ENCODE peak calls at places on chromosomes 2 and 18, in five cellular contexts. F, V, K, H and A are unnamed samples.

GRCh38 chr2:236210536-236210935 is 42.4 kb upstream of the GBX2 start:
- DNase-seq in F (no peak), V (no peak), K (no peak), H (no peak), A (no peak)

GRCh38 chr18:63180971-63181376 is 138.6 kb downstream of the BCL2 start:
- DNase-seq in F (no peak), V (no peak), K (no peak), H (no peak), A (no peak)

GRCh38 chr2:178628590-178628989 is 148.3 kb downstream of the PLEKHA3 start:
- DNase-seq in F (no peak), V (no peak), K (no peak), H (no peak), A (no peak)

GRCh38 chr2:24813645-24814257 is 20.5 kb downstream of the CENPO start:
- DNase-seq in F (no peak), V (no peak), K (no peak), H (no peak), A (no peak)

GRCh38 chr2:180208841-180209240 is 201.7 kb upstream of the CWC22 start:
- DNase-seq in F (no peak), V (no peak), K (no peak), H (no peak), A (no peak)

GRCh38 chr18:77115461-77115907 is 17.1 kb downstream of the MBP start:
- DNase-seq in F (no peak), V (no peak), K (no peak), H (peak), A (no peak)

GRCh38 chr2:177296047-177296446 is 31.5 kb upstream of the NFE2L2 start:
- DNase-seq in F (no peak), V (no peak), K (peak), H (peak), A (no peak)

GRCh38 chr18:45106331-45106774 is 425.7 kb downstream of the SETBP1 start:
- DNase-seq in F (no peak), V (no peak), K (no peak), H (peak), A (no peak)

GRCh38 chr18:46398625-46399024 is 258.4 kb downstream of the LOXHD1 start:
- DNase-seq in F (no peak), V (no peak), K (no peak), H (no peak), A (no peak)

GRCh38 chr2:59997371-59997770 is 556.1 kb downstream of the BCL11A start:
- DNase-seq in F (no peak), V (no peak), K (no peak), H (no peak), A (no peak)

GRCh38 chr2:17792515-17792914 is 23.7 kb upstream of the MSGN1 start:
- DNase-seq in F (no peak), V (no peak), K (no peak), H (no peak), A (no peak)

GRCh38 chr18:73717570-73717969 is 430.1 kb downstream of the FBXO15 start:
- DNase-seq in F (no peak), V (no peak), K (no peak), H (no peak), A (no peak)

GRCh38 chr2:21270658-21271057 is 146.9 kb downstream of the TDRD15 start:
- DNase-seq in F (peak), V (no peak), K (no peak), H (no peak), A (no peak)

GRCh38 chr2:216606551-216607527 is 26.4 kb upstream of the IGFBP2 start:
- DNase-seq in F (no peak), V (no peak), K (no peak), H (no peak), A (no peak)

GRCh38 chr2:241608881-241609280 is 28.1 kb downstream of the THAP4 start:
- DNase-seq in F (no peak), V (no peak), K (no peak), H (no peak), A (no peak)

GRCh38 chr2:241612156-241613017 is 24.6 kb downstream of the THAP4 start:
- DNase-seq in F (no peak), V (no peak), K (no peak), H (no peak), A (no peak)

GRCh38 chr2:241611062-241611461 is 25.9 kb downstream of the THAP4 start:
- DNase-seq in F (no peak), V (no peak), K (no peak), H (no peak), A (no peak)

GRCh38 chr2:241607162-241607885 is 29.6 kb downstream of the THAP4 start:
- DNase-seq in F (no peak), V (no peak), K (no peak), H (no peak), A (no peak)

GRCh38 chr2:241609859-241610793 is 26.8 kb downstream of the THAP4 start:
- DNase-seq in F (peak), V (peak), K (no peak), H (peak), A (peak)
- TF ChIP-seq POLR2A in F (no peak), V (peak), K (no peak), H (no peak), A (peak)

DNA sequence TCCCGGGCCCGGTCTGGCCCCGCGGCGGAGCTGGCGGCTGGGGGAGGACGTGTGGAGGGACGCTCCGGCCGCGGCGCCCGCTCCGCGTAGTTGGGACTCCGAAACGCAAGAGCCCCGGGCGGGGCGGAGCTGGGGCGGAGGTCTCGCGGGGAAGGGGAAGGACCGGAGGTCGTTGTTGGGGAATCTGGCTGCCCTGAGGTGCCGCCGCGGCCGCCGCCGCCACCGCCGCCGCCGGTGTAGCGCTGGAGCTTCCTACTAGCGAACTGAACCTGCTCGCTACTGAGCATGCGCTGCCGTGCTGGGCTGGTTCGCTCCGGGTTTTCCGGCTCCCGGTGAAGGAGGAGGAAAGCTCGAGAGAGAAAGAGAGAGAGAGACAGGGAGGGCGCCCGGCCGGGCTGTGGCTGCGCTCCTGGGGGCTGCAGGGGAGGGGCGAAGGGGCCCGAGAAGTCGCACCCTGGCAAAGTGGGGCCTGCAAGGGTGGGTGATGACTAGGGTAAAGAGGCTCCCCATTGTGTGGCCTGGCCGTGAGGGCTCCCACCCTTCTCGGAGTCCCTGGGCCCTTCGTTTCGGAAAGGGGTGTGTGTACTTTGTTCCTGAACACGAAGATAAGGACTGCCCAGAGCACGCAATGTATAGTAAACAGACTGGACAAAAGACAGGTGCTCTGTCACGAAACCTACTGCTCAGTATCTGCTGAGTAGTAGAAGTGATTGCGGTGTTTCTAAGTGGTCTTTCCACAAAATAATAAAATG is at the start of gene SOS1:
- DNase-seq in F (peak), V (peak), K (peak), H (peak), A (peak)
- TF ChIP-seq POLR2A in F (peak), V (peak), K (peak), H (peak), A (peak)

DNA sequence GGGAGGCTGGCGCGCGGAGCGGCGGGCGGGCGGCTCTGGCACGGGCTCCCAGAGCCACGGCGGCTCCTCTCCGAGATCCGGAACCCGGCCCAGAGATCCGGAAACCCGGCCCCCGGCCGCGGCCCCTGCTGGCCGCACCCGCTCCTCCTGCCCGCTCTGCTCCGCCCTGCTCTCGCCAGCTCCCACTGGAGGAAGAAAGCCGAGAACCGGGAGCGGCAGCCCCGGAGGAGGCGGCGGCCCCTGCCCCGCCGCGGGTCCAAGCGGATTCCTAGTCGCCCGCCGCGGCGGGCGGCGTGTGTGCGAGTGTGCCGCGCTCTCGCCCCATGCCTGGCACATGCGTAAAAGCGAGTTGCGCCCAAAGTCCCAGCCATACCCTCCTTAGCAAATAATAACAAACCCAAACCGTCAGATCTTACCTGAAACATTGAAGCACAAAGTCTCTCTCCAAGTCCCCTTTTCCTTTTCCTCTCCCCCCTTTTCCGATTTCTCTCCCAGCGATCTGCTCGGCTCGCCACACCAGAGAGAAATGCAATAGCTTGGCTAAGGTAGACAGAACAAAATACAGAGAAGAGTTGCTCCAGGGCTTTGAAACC is 108.7 kb upstream of the KCTD1 start:
- DNase-seq in F (peak), V (no peak), K (no peak), H (peak), A (peak)
- TF ChIP-seq POLR2A in F (peak), V (no peak), K (no peak), H (no peak), A (no peak)

GRCh38 chr2:173354601-173355131 is at the start of gene CDCA7:
- DNase-seq in F (no peak), V (no peak), K (peak), H (peak), A (peak)

GRCh38 chr2:173354073-173354600 is 535 bp upstream of the CDCA7 start:
- DNase-seq in F (no peak), V (no peak), K (no peak), H (no peak), A (no peak)

GRCh38 chr2:173353556-173353955 is 1.1 kb upstream of the CDCA7 start:
- DNase-seq in F (no peak), V (no peak), K (no peak), H (no peak), A (no peak)

GRCh38 chr2:173355866-173356508 is 1.3 kb downstream of the CDCA7 start:
- DNase-seq in F (no peak), V (no peak), K (no peak), H (no peak), A (no peak)

GRCh38 chr2:173355132-173355865 is 627 bp downstream of the CDCA7 start:
- DNase-seq in F (no peak), V (no peak), K (peak), H (peak), A (peak)
- TF ChIP-seq POLR2A in F (no peak), V (no peak), K (no peak), H (no peak), A (no peak)

DNA sequence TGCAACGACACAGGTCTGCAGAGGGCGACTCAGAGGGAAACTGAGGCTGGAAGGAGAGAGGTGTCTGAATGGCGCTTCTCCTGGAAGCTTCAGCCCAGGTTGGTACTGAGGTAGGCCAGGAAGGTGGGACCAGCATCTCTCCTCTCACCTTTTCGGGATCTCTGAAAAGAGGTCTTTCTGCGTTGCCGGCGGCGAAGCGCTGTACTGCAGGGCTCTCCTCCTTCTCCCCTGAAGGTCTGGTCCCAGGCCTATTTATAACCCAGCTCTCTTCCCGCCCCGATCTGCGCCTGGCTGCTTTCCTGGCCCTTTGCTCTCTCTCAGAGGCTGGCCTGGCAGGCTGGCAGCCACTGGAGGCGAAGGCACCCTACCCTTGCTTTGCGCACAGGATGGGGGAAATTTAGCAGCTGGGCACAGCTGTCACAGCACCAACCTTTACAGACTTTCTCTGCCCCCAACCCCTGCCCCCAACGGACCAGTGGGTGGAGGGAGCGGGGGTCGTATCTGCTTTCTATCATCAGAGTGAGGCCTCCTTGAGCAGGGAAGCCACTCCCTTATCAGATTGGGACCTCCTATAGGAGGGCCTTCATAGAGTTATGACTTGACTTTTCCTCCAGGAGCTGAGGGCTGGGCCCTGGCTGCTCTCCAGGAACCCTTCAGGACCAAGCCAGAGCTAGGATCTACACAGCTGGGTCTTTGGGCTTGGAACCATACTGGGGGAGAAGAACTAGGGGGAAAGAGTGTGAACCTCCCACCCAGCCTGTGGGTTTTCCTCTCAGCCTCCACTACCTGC is 1.1 kb downstream of the DYSF start:
- DNase-seq in F (no peak), V (no peak), K (no peak), H (peak), A (no peak)
- TF ChIP-seq POLR2A in F (no peak), V (no peak), K (no peak), H (no peak), A (no peak)

GRCh38 chr2:232979871-232980461 is 33.1 kb downstream of the NGEF start:
- DNase-seq in F (no peak), V (no peak), K (peak), H (no peak), A (peak)
- TF ChIP-seq POLR2A in F (no peak), V (no peak), K (no peak), H (no peak), A (no peak)

GRCh38 chr18:49015886-49016647 is 65.3 kb upstream of the SMAD7 start:
- DNase-seq in F (no peak), V (no peak), K (no peak), H (no peak), A (no peak)

GRCh38 chr18:49018553-49018943 is 67.8 kb upstream of the SMAD7 start:
- DNase-seq in F (no peak), V (no peak), K (no peak), H (no peak), A (no peak)

GRCh38 chr18:49017813-49018552 is 67.2 kb upstream of the SMAD7 start:
- DNase-seq in F (no peak), V (no peak), K (no peak), H (no peak), A (no peak)

GRCh38 chr18:49018961-49019445 is 68.2 kb upstream of the SMAD7 start:
- DNase-seq in F (no peak), V (no peak), K (no peak), H (no peak), A (no peak)

DNA sequence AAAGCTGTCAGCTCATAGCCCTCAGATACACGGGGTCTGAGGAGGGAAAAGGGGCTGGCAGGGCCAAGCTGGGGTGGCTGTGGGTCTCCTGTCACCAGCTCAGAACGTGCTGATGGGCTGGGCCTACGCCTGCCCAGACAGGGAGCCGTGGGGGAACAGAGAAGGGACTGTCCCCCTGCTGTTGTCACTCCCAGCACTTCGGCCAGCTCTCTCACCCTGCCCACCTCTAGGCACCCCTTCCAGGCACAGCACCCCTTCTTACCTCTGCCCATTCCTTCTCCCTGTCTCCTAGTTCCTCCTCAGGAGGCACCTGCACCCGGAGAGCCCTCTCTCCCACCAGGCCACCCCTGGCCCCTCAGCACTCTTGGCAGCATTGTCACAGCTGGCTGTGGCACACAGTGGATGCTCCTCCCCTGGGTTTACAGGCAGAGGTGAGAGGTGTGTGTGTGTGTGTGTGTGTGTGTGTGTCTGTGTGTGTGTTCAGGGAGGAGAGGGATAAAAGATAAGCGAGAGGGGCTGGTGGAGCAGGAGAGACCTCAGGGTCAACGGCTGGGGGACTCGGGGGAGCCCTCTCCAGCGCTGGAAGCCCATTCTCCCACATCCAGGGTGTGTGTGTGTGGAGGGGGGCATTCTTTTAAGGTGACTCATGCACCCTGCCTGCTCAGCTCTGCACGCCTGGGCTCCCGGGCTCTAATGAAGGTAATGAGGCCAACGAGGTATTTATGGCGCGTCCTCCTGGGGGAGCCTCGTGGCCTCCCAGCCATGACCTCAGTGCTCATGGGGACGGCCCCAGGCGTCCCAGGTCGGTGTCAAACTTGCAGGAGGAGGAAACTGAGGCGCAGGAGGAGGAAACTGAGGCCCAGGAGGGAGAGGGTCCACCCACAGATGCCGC is 66.1 kb upstream of the SMAD7 start:
- DNase-seq in F (no peak), V (no peak), K (peak), H (no peak), A (peak)
- TF ChIP-seq POLR2A in F (no peak), V (no peak), K (no peak), H (no peak), A (no peak)